ENCODE peak calls at places on chromosome 1, in ten cellular contexts. J is IMR-90; G is HFFc6; W is left ventricle myocardium inferior; O is T-cell; T is CD4-positive, alpha-beta T cell; C is stomach; S is islet precursor cell; V is heart left ventricle; P is cardiac septum. D is an unnamed sample.

GRCh38 chr1:48661726-48662483 is 114.8 kb downstream of the BEND5 start:
- DNase-seq in V (no peak), T (no peak), S (no peak), O (no peak), W (no peak), C (no peak), J (no peak), G (no peak), P (no peak), D (no peak)

GRCh38 chr1:24362982-24363614 is 43.9 kb downstream of the GRHL3 start:
- DNase-seq in W (no peak), C (no peak), J (peak; percentile 94), V (no peak), T (no peak), G (peak; percentile 86), P (no peak), S (peak; percentile 46), O (no peak), D (peak; percentile 96)

GRCh38 chr1:186093437-186093836 is 281.6 kb downstream of the TPR start:
- DNase-seq in T (no peak), W (no peak), C (no peak), S (no peak), O (no peak), V (peak; percentile 68), P (no peak), G (no peak), J (peak; percentile 38), D (peak; percentile 76)

GRCh38 chr1:108590947-108591346 is 31.0 kb downstream of the EEIG2 start:
- DNase-seq in G (peak; percentile 97), C (no peak), O (no peak), J (peak; percentile 95), T (no peak), P (no peak), V (peak; percentile 27), S (no peak), W (no peak), D (peak; percentile 95)

GRCh38 chr1:93629101-93630059 is 52.3 kb downstream of the BCAR3 start:
- DNase-seq in J (peak; percentile 85), V (peak; percentile 56), C (no peak), G (peak; percentile 71), O (peak; percentile 21), W (no peak), T (peak; percentile 24), P (no peak), S (no peak), D (peak; percentile 79)

GRCh38 chr1:74733616-74734484 is 898 bp downstream of the TYW3 start:
- DNase-seq in C (no peak), P (no peak), T (no peak), O (no peak), G (peak; percentile 76), W (no peak), V (no peak), J (peak; percentile 77), S (no peak), D (peak; percentile 81)

GRCh38 chr1:910881-911721 is 12.6 kb upstream of the SAMD11 start:
- DNase-seq in J (peak; percentile 31), O (no peak), P (peak; percentile 51), V (no peak), W (no peak), S (no peak), G (peak; percentile 30), C (peak; percentile 64), T (no peak), D (no peak)

GRCh38 chr1:81731989-81732388 is 68.7 kb upstream of the ADGRL2 start:
- DNase-seq in S (no peak), W (no peak), G (no peak), T (no peak), P (no peak), O (no peak), C (no peak), J (no peak), V (no peak), D (no peak)

GRCh38 chr1:215872658-215873057 is 305.6 kb downstream of the KCTD3 start:
- DNase-seq in W (no peak), V (no peak), T (no peak), S (no peak), P (no peak), G (no peak), J (no peak), C (no peak), O (no peak), D (no peak)

GRCh38 chr1:20665736-20666135 is 4.6 kb upstream of the DDOST start:
- DNase-seq in P (no peak), V (no peak), J (no peak), C (no peak), S (no peak), G (no peak), W (no peak), T (no peak), O (no peak), D (no peak)

GRCh38 chr1:62508187-62508758 is 71.4 kb downstream of the USP1 start:
- DNase-seq in C (no peak), V (no peak), P (no peak), G (peak; percentile 40), S (no peak), J (peak; percentile 65), T (no peak), W (no peak), O (no peak), D (peak; percentile 61)

GRCh38 chr1:237471377-237471776 is 419.3 kb downstream of the ZP4 start:
- DNase-seq in W (no peak), S (no peak), V (no peak), P (no peak), G (no peak), O (no peak), T (no peak), J (no peak), C (no peak), D (no peak)

GRCh38 chr1:174942547-174943255 is 57.0 kb upstream of the CACYBP start:
- DNase-seq in V (no peak), C (no peak), P (no peak), J (no peak), T (no peak), W (peak; percentile 33), G (no peak), S (no peak), O (no peak), D (no peak)

GRCh38 chr1:206696812-206697585 is 12.3 kb downstream of the MAPKAPK2 start:
- DNase-seq in G (no peak), J (no peak), T (no peak), C (no peak), V (peak; percentile 41), S (no peak), O (no peak), W (no peak), P (no peak), D (no peak)

GRCh38 chr1:221394011-221394544 is 347.8 kb downstream of the DUSP10 start:
- DNase-seq in O (no peak), P (no peak), V (peak; percentile 27), C (no peak), S (no peak), W (no peak), J (peak; percentile 81), G (peak; percentile 69), T (no peak), D (peak; percentile 71)

GRCh38 chr1:198449727-198450433 is 90.6 kb downstream of the ATP6V1G3 start:
- DNase-seq in V (no peak), P (no peak), O (no peak), W (no peak), G (peak; percentile 26), J (peak; percentile 64), C (no peak), T (no peak), S (no peak), D (peak; percentile 76)

GRCh38 chr1:95309031-95309459 is 75.0 kb downstream of the RWDD3 start:
- DNase-seq in V (peak; percentile 12), C (no peak), P (no peak), T (no peak), J (peak; percentile 21), S (peak; percentile 69), W (no peak), G (peak; percentile 18), O (no peak), D (peak; percentile 39)

GRCh38 chr1:17878837-17879236 is 123.7 kb downstream of the ACTL8 start:
- DNase-seq in V (no peak), T (no peak), C (no peak), J (peak; percentile 90), O (no peak), P (peak; percentile 50), S (peak; percentile 51), W (no peak), G (peak; percentile 82), D (peak; percentile 62)

GRCh38 chr1:246680180-246680579 is 44.0 kb upstream of the SCCPDH start:
- DNase-seq in P (no peak), T (no peak), G (peak; percentile 35), O (no peak), S (no peak), V (no peak), J (peak; percentile 35), C (no peak), W (no peak), D (peak; percentile 25)

GRCh38 chr1:70496181-70496580 is 85.1 kb downstream of the CTH start:
- DNase-seq in O (no peak), T (no peak), J (no peak), V (no peak), S (no peak), P (no peak), G (no peak), W (no peak), C (no peak), D (no peak)

GRCh38 chr1:154445040-154445472 is 39.9 kb downstream of the IL6R start:
- DNase-seq in C (no peak), V (no peak), J (peak; percentile 95), T (no peak), P (no peak), O (no peak), W (no peak), S (no peak), G (peak; percentile 81), D (peak; percentile 67)

GRCh38 chr1:214331827-214332423 is 51.0 kb downstream of the SMYD2 start:
- DNase-seq in P (no peak), W (no peak), G (peak; percentile 24), T (peak; percentile 25), S (peak; percentile 77), V (no peak), C (no peak), O (peak; percentile 19), J (peak; percentile 32), D (peak; percentile 36)

GRCh38 chr1:174398246-174398645 is 49.5 kb upstream of the GPR52 start:
- DNase-seq in J (peak; percentile 96), T (no peak), O (no peak), S (no peak), P (no peak), V (no peak), G (no peak), W (no peak), C (no peak), D (peak; percentile 87)

GRCh38 chr1:117607471-117607870 is 1.6 kb downstream of the TENT5C start:
- DNase-seq in V (no peak), O (peak; percentile 48), W (no peak), C (peak; percentile 75), J (no peak), S (peak; percentile 50), G (no peak), T (peak; percentile 19), P (no peak), D (no peak)

GRCh38 chr1:150551049-150551783 is 2.0 kb downstream of the ADAMTSL4 start:
- DNase-seq in V (no peak), J (no peak), W (no peak), P (no peak), S (peak; percentile 48), O (no peak), C (no peak), T (no peak), G (no peak), D (no peak)

GRCh38 chr1:9084883-9085282 is 15.4 kb upstream of the SLC2A5 start:
- DNase-seq in W (peak; percentile 72), O (no peak), J (no peak), V (peak; percentile 64), P (no peak), T (no peak), C (no peak), G (no peak), S (no peak), D (no peak)

GRCh38 chr1:228279722-228280105 is 71.9 kb downstream of the OBSCN start:
- DNase-seq in P (peak; percentile 46), G (no peak), O (no peak), T (no peak), W (no peak), C (no peak), J (no peak), S (peak; percentile 38), V (no peak), D (no peak)

GRCh38 chr1:5944069-5944847 is 48.0 kb downstream of the NPHP4 start:
- DNase-seq in J (no peak), W (no peak), T (no peak), P (peak; percentile 26), O (no peak), S (peak; percentile 32), V (no peak), C (peak; percentile 17), G (no peak), D (no peak)